ENCODE peak calls at places on chromosomes 16 and 17, in four cellular contexts. One of them, this sample, is unnamed.

GRCh38 chr17:76268991-76269981 is 4.1 kb downstream of the UBALD2 start:
- DNase-seq in ovary: no peak
- DNase-seq in tibial nerve: no peak
- DNase-seq in heart left ventricle: peak; percentile 39
- DNase-seq in this sample: no peak

GRCh38 chr17:7589204-7589868 is 558 bp downstream of the SOX15 start:
- DNase-seq in heart left ventricle: peak; percentile 88
- DNase-seq in tibial nerve: peak; percentile 87
- DNase-seq in ovary: peak; percentile 89
- DNase-seq in this sample: peak; percentile 91

GRCh38 chr17:71764507-71764906 is 356.3 kb upstream of the SOX9 start:
- DNase-seq in ovary: no peak
- DNase-seq in tibial nerve: no peak
- DNase-seq in heart left ventricle: peak; percentile 32
- DNase-seq in this sample: no peak

GRCh38 chr16:69917739-69918138 is 33.4 kb upstream of the CLEC18A start:
- DNase-seq in ovary: peak; percentile 80
- DNase-seq in tibial nerve: peak; percentile 77
- DNase-seq in heart left ventricle: peak; percentile 54
- DNase-seq in this sample: no peak

GRCh38 chr17:64950871-64951270 is 31.6 kb upstream of the LRRC37A3 start:
- DNase-seq in tibial nerve: no peak
- DNase-seq in ovary: no peak
- DNase-seq in heart left ventricle: no peak
- DNase-seq in this sample: no peak

GRCh38 chr17:66468241-66469087 is 166.1 kb downstream of the PRKCA start:
- DNase-seq in tibial nerve: no peak
- DNase-seq in ovary: no peak
- DNase-seq in heart left ventricle: peak; percentile 29
- DNase-seq in this sample: peak; percentile 90

GRCh38 chr17:1182831-1183578 is 3.2 kb upstream of the ABR start:
- DNase-seq in heart left ventricle: no peak
- DNase-seq in ovary: no peak
- DNase-seq in tibial nerve: no peak
- DNase-seq in this sample: no peak

GRCh38 chr17:4345569-4345968 is 20.9 kb downstream of the UBE2G1 start:
- DNase-seq in tibial nerve: no peak
- DNase-seq in heart left ventricle: no peak
- DNase-seq in ovary: no peak
- DNase-seq in this sample: no peak

GRCh38 chr16:69223882-69224281 is 36.9 kb downstream of the SNTB2 start:
- DNase-seq in ovary: no peak
- DNase-seq in heart left ventricle: no peak
- DNase-seq in tibial nerve: no peak
- DNase-seq in this sample: no peak

DNA sequence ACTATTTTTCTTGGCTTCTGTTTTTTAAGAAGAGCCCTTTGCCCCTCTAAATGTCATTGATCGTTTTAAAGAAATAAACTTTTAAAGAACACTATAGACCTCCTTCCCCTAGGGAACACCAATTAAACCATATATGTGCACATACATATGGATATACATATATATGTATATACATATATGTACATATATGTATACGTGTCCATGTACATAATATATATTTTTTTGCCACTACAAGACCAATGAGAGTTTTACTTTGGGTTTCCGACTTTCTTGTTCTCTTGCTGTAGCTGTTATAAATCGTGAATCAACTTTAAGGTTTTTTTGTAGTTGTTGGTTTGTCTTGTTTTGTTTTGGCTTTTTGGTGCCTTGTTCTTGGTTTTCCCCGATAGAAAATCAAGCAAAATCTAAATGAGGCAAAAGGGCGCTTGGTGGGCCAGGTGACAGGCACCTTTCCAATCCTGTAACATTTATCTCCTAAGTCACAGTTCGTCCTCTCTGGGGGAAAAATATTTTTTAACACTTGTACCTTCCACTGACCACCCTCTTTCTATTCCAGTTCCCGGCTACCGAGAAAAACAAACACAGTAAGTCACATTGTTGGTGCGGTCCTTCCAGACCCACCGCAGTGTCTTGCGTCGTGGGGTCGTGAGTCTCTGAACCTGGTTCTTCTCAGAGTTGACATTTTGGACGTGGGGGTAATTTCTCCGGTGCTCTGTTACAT is 4.5 kb downstream of the FOXF1 start:
- DNase-seq in tibial nerve: no peak
- DNase-seq in heart left ventricle: no peak
- DNase-seq in ovary: no peak
- DNase-seq in this sample: no peak
- TF ChIP-seq POLR2A in tibial nerve: no peak
- TF ChIP-seq POLR2A in heart left ventricle: no peak
- TF ChIP-seq POLR2A in ovary: no peak
- TF ChIP-seq POLR2A in this sample: no peak

GRCh38 chr17:35080536-35080935 is 17.0 kb upstream of the RFFL start:
- DNase-seq in ovary: no peak
- DNase-seq in heart left ventricle: no peak
- DNase-seq in tibial nerve: no peak
- DNase-seq in this sample: no peak
- TF ChIP-seq POLR2A in ovary: no peak
- TF ChIP-seq POLR2A in heart left ventricle: no peak
- TF ChIP-seq POLR2A in tibial nerve: no peak
- TF ChIP-seq POLR2A in this sample: no peak

GRCh38 chr17:68608515-68609130 is 7.5 kb upstream of the FAM20A start:
- DNase-seq in heart left ventricle: no peak
- DNase-seq in tibial nerve: no peak
- DNase-seq in ovary: no peak
- DNase-seq in this sample: no peak
- TF ChIP-seq POLR2A in heart left ventricle: no peak
- TF ChIP-seq POLR2A in tibial nerve: no peak
- TF ChIP-seq POLR2A in ovary: no peak
- TF ChIP-seq POLR2A in this sample: no peak

GRCh38 chr17:19748807-19749193 is 702 bp upstream of the ALDH3A1 start:
- DNase-seq in ovary: no peak
- DNase-seq in tibial nerve: no peak
- DNase-seq in heart left ventricle: no peak
- DNase-seq in this sample: no peak

GRCh38 chr17:19747829-19748806 is at the start of gene ALDH3A1:
- DNase-seq in ovary: no peak
- DNase-seq in tibial nerve: no peak
- DNase-seq in heart left ventricle: no peak
- DNase-seq in this sample: no peak

GRCh38 chr17:19746517-19746916 is 1.6 kb downstream of the ALDH3A1 start:
- DNase-seq in tibial nerve: no peak
- DNase-seq in ovary: no peak
- DNase-seq in heart left ventricle: no peak
- DNase-seq in this sample: no peak

GRCh38 chr17:19744922-19745757 is 3.0 kb downstream of the ALDH3A1 start:
- DNase-seq in heart left ventricle: peak; percentile 91
- DNase-seq in tibial nerve: peak; percentile 99
- DNase-seq in ovary: peak; percentile 95
- DNase-seq in this sample: peak; percentile 78

GRCh38 chr17:19747159-19747719 is 859 bp downstream of the ALDH3A1 start:
- DNase-seq in ovary: no peak
- DNase-seq in tibial nerve: no peak
- DNase-seq in heart left ventricle: no peak
- DNase-seq in this sample: no peak
- TF ChIP-seq POLR2A in ovary: no peak
- TF ChIP-seq POLR2A in tibial nerve: no peak
- TF ChIP-seq POLR2A in heart left ventricle: no peak
- TF ChIP-seq POLR2A in this sample: no peak

DNA sequence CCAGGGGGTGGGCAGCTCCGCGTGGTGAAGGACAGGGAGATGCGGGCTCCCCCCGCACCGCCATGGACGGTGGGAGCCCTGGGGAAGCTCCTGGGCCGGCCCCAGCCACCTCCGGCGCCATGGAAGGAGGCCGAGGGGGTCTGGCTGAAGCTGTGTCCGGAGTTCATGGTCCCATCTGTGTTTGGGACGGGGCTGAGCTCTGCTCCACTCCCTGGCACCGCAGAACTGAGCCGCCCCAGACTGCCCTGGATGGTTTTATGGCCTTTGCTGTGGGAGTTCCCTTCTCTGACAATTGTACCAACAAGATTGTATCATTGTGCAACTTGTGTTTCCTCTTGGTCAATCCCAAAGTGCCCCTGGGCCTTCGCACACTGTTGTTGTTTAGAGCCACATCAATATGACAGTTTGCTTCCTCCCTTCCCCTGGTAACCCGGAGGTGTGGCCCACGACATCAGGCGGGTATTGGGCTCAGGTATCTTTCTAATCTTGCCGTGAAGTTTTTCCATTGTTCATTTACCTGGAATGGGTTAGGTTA is 942 bp downstream of the KRT23 start:
- DNase-seq in heart left ventricle: no peak
- DNase-seq in ovary: no peak
- DNase-seq in tibial nerve: no peak
- DNase-seq in this sample: no peak
- TF ChIP-seq POLR2A in heart left ventricle: no peak
- TF ChIP-seq POLR2A in ovary: no peak
- TF ChIP-seq POLR2A in tibial nerve: no peak
- TF ChIP-seq POLR2A in this sample: no peak

This sample was measured in erythroblast.